ENCODE peak calls at places on chromosomes 1 and 21, in six cellular contexts. C is cardiac muscle cell; M is HFFc6; F is activated CD8-positive, alpha-beta T cell treated with anti-CD3 and anti-CD28 coated beads for 36 hours; S is MV-4-11; A is GM12891. K is an unnamed sample.

GRCh38 chr1:175267716-175268416 is 75.3 kb upstream of the KIAA0040 start:
- DNase-seq in S (no peak), F (no peak), A (no peak), C (peak), M (no peak), K (no peak)

GRCh38 chr1:230753191-230753585 is 6.0 kb downstream of the CAPN9 start:
- DNase-seq in M (no peak), A (no peak), C (no peak), S (no peak), F (no peak), K (no peak)

GRCh38 chr1:24621121-24621520 is 22.0 kb upstream of the SRRM1 start:
- DNase-seq in C (no peak), S (no peak), F (no peak), A (no peak), M (peak), K (no peak)

GRCh38 chr1:160097911-160098851 is at the start of gene IGSF8:
- DNase-seq in M (peak), C (peak), S (peak), A (peak), F (peak), K (peak)

GRCh38 chr1:20663365-20663764 is 2.2 kb upstream of the DDOST start:
- DNase-seq in S (no peak), C (no peak), M (no peak), A (no peak), F (no peak), K (no peak)

GRCh38 chr1:143643148-143643885 is 328.5 kb downstream of the FAM72C start:
- DNase-seq in S (no peak), A (no peak), F (no peak), M (no peak), C (no peak), K (no peak)

GRCh38 chr1:54608561-54609230 is 14.6 kb downstream of the FAM151A start:
- DNase-seq in S (no peak), F (no peak), A (no peak), C (no peak), M (no peak), K (no peak)

GRCh38 chr1:28506907-28507246 is 1.0 kb downstream of the RCC1 start:
- DNase-seq in M (no peak), C (no peak), A (no peak), S (no peak), F (no peak), K (no peak)

GRCh38 chr21:43597052-43597451 is 62.2 kb downstream of the HSF2BP start:
- DNase-seq in M (peak), S (no peak), A (no peak), C (peak), F (no peak), K (peak)

GRCh38 chr1:201504799-201505504 is 2.0 kb downstream of the CSRP1 start:
- DNase-seq in S (no peak), A (no peak), M (no peak), C (no peak), F (no peak), K (no peak)

GRCh38 chr1:90724926-90725325 is 7.8 kb upstream of the BARHL2 start:
- DNase-seq in C (no peak), F (no peak), A (no peak), S (no peak), M (no peak), K (no peak)

GRCh38 chr1:92544756-92545165 is 58.0 kb upstream of the GFI1 start:
- DNase-seq in A (no peak), C (no peak), F (no peak), M (no peak), S (no peak), K (no peak)

GRCh38 chr1:38235705-38236104 is 189.1 kb upstream of the POU3F1 start:
- DNase-seq in C (peak), A (no peak), F (no peak), M (peak), S (no peak), K (peak)

GRCh38 chr1:2352341-2353214 is 38.8 kb downstream of the MORN1 start:
- DNase-seq in C (no peak), A (no peak), F (no peak), M (no peak), S (no peak), K (no peak)

GRCh38 chr1:19044975-19045831 is 88.7 kb upstream of the IFFO2 start:
- DNase-seq in A (no peak), S (no peak), F (peak), M (no peak), C (peak), K (peak)

GRCh38 chr1:9253706-9254105 is 19.1 kb downstream of the H6PD start:
- DNase-seq in S (no peak), A (no peak), M (no peak), F (no peak), C (peak), K (no peak)

GRCh38 chr1:222043444-222044292 is 301.8 kb upstream of the DUSP10 start:
- DNase-seq in M (peak), C (peak), S (no peak), A (no peak), F (no peak), K (no peak)

GRCh38 chr1:216626394-216627067 is 96.7 kb downstream of the ESRRG start:
- DNase-seq in C (no peak), F (no peak), M (peak), S (no peak), A (no peak), K (no peak)

GRCh38 chr21:34807881-34808568 is 139.2 kb downstream of the CLIC6 start:
- DNase-seq in M (peak), C (peak), F (peak), A (no peak), S (peak), K (peak)

GRCh38 chr1:156502749-156503671 is 2.4 kb upstream of the MEF2D start:
- DNase-seq in F (no peak), C (peak), A (no peak), M (peak), S (peak), K (peak)

GRCh38 chr1:24336099-24336498 is 16.9 kb downstream of the GRHL3 start:
- DNase-seq in C (no peak), A (no peak), M (no peak), F (no peak), S (no peak), K (no peak)

GRCh38 chr1:53616511-53616910 is 122.5 kb downstream of the GLIS1 start:
- DNase-seq in C (no peak), A (no peak), S (no peak), F (no peak), M (no peak), K (no peak)

GRCh38 chr1:159562680-159563079 is 24.9 kb upstream of the APCS start:
- DNase-seq in A (no peak), S (no peak), C (no peak), M (no peak), F (no peak), K (no peak)

GRCh38 chr1:73998348-73998959 is 199.5 kb downstream of the LRRIQ3 start:
- DNase-seq in S (peak), C (peak), A (no peak), M (peak), F (no peak), K (peak)

GRCh38 chr1:1063945-1064831 is 9.9 kb downstream of the RNF223 start:
- DNase-seq in C (peak), A (peak), S (peak), F (peak), M (peak), K (peak)

GRCh38 chr1:184622136-184622823 is 132.4 kb downstream of the EDEM3 start:
- DNase-seq in C (peak), A (no peak), M (peak), S (no peak), F (no peak), K (no peak)